ENCODE peak calls at places on chromosomes 16 and 17, in seven cellular contexts. X is A673, S is heart left ventricle, Z is left ventricle myocardium inferior, Y is H7, P is tibial nerve, K is mesendoderm. D is an unnamed sample. For H3K27me3 and H3K36me3, the result is how much of the 10 kb centered on the place peaks cover.

GRCh38 chr17:57915980-57916757 is 39.0 kb downstream of the CUEDC1 start:
- DNase-seq in X (no peak), S (no peak), Z (no peak), Y (peak), P (no peak), K (peak), D (no peak)

GRCh38 chr16:84884311-84885023 is 64.7 kb downstream of the CRISPLD2 start:
- DNase-seq in X (no peak), S (peak), Z (peak), Y (peak), P (no peak), K (peak), D (no peak)

GRCh38 chr17:17856386-17856785 is 19.6 kb upstream of the SREBF1 start:
- DNase-seq in X (no peak), S (no peak), Z (no peak), Y (no peak), P (no peak), K (no peak), D (no peak)

GRCh38 chr17:30917050-30917449 is 4.7 kb upstream of the ADAP2 start:
- DNase-seq in X (no peak), S (no peak), Z (no peak), Y (no peak), P (no peak), K (no peak), D (no peak)

GRCh38 chr16:23316634-23317265 is 14.6 kb downstream of the SCNN1B start:
- DNase-seq in X (no peak), S (no peak), Z (no peak), Y (no peak), P (no peak), K (no peak), D (no peak)

GRCh38 chr17:66951605-66951953 is 12.9 kb upstream of the CACNG4 start:
- DNase-seq in X (no peak), S (no peak), Z (no peak), Y (no peak), P (no peak), K (peak), D (no peak)

GRCh38 chr17:32484041-32484461 is 2.7 kb upstream of the CDK5R1 start:
- DNase-seq in X (no peak), S (no peak), Z (no peak), Y (no peak), P (no peak), K (peak), D (no peak)

GRCh38 chr16:65392831-65393565 is 271.1 kb upstream of the CDH11 start:
- DNase-seq in X (no peak), S (no peak), Z (no peak), Y (no peak), P (no peak), K (no peak), D (no peak)

GRCh38 chr17:42608692-42609181 is 437 bp downstream of the RETREG3 start:
- DNase-seq in X (no peak), S (no peak), Z (peak), Y (no peak), P (no peak), K (no peak), D (no peak)

GRCh38 chr17:77117415-77117814 is 23.4 kb upstream of the SEC14L1 start:
- DNase-seq in X (no peak), S (no peak), Z (no peak), Y (no peak), P (no peak), K (no peak), D (no peak)

GRCh38 chr16:31193874-31194273 is 8.7 kb downstream of the PYCARD start:
- DNase-seq in X (no peak), S (no peak), Z (no peak), Y (no peak), P (no peak), K (no peak), D (no peak)

GRCh38 chr17:37089998-37090397 is 141.2 kb downstream of the AATF start:
- DNase-seq in X (no peak), S (no peak), Z (no peak), Y (no peak), P (no peak), K (no peak), D (no peak)

GRCh38 chr16:2039286-2040030 is 8.2 kb downstream of the NTHL1 start:
- DNase-seq in X (peak), S (peak), Z (peak), Y (no peak), P (peak), K (no peak), D (no peak)

GRCh38 chr17:82822281-82822680 is 17.5 kb downstream of the ZNF750 start:
- DNase-seq in X (no peak), S (peak), Z (peak), Y (peak), P (no peak), K (no peak), D (no peak)

GRCh38 chr17:72097144-72097543 is 23.7 kb upstream of the SOX9 start:
- DNase-seq in X (no peak), S (no peak), Z (no peak), Y (no peak), P (no peak), K (no peak), D (no peak)

GRCh38 chr16:17578921-17579876 is 108.4 kb upstream of the XYLT1 start:
- DNase-seq in X (peak), S (no peak), Z (no peak), Y (peak), P (peak), K (peak), D (no peak)

GRCh38 chr16:68236804-68237242 is 896 bp upstream of the ESRP2 start:
- DNase-seq in X (no peak), S (peak), Z (no peak), Y (peak), P (no peak), K (no peak), D (no peak)

GRCh38 chr16:19907161-19907992 is 22.7 kb upstream of the GPRC5B start:
- DNase-seq in X (peak), S (peak), Z (peak), Y (peak), P (peak), K (peak), D (peak)

GRCh38 chr17:66522591-66523272 is 220.3 kb downstream of the PRKCA start:
- DNase-seq in X (no peak), S (no peak), Z (no peak), Y (no peak), P (no peak), K (no peak), D (no peak)

GRCh38 chr16:66224186-66224585 is 142.3 kb upstream of the CDH5 start:
- DNase-seq in X (no peak), S (no peak), Z (no peak), Y (no peak), P (no peak), K (no peak), D (no peak)

GRCh38 chr16:28531777-28532744 is 6.7 kb downstream of the NUPR1 start:
- DNase-seq in X (no peak), S (peak), Z (peak), Y (peak), P (peak), K (peak), D (peak)

GRCh38 chr16:24010440-24011089 is 174.8 kb downstream of the PRKCB start:
- DNase-seq in X (peak), S (peak), Z (peak), Y (peak), P (peak), K (peak), D (peak)

GRCh38 chr16:49399594-49400364 is 26.2 kb downstream of the C16orf78 start:
- DNase-seq in X (no peak), S (no peak), Z (no peak), Y (no peak), P (no peak), K (no peak), D (no peak)

GRCh38 chr17:2598166-2598565 is 4.7 kb downstream of the PAFAH1B1 start:
- DNase-seq in X (no peak), S (no peak), Z (no peak), Y (no peak), P (no peak), K (no peak), D (no peak)

GRCh38 chr17:59401725-59402124 is 70.3 kb downstream of the YPEL2 start:
- DNase-seq in X (no peak), S (no peak), Z (no peak), Y (no peak), P (no peak), K (peak), D (no peak)

GRCh38 chr17:78915872-78916632 is 9.1 kb downstream of the TIMP2 start:
- DNase-seq in X (no peak), S (no peak), Z (peak), Y (no peak), P (peak), K (peak), D (peak)
- H3K4me3 ChIP-seq in X (no peak), S (no peak), Z (peak), Y (no peak), P (no peak), K (no peak), D (no peak)

GRCh38 chr17:79116575-79117368 is 42.1 kb downstream of the ENGASE start:
- DNase-seq in X (no peak), S (no peak), Z (no peak), Y (no peak), P (no peak), K (no peak), D (no peak)

GRCh38 chr17:79120259-79120658 is 45.6 kb downstream of the ENGASE start:
- DNase-seq in X (no peak), S (no peak), Z (no peak), Y (no peak), P (no peak), K (no peak), D (no peak)

GRCh38 chr17:79115487-79115886 is 40.9 kb downstream of the ENGASE start:
- DNase-seq in X (no peak), S (no peak), Z (no peak), Y (peak), P (no peak), K (no peak), D (no peak)

GRCh38 chr17:79117905-79118487 is 43.4 kb downstream of the ENGASE start:
- DNase-seq in X (no peak), S (no peak), Z (no peak), Y (no peak), P (no peak), K (no peak), D (no peak)

GRCh38 chr17:79118924-79119323 is 44.3 kb downstream of the ENGASE start:
- DNase-seq in X (no peak), S (no peak), Z (no peak), Y (no peak), P (no peak), K (no peak), D (no peak)
- H3K27me3 ChIP-seq in X (half or more), S (under half), Z (half or more), Y (under half), P (under half), K (under half), D (under half)

DNA sequence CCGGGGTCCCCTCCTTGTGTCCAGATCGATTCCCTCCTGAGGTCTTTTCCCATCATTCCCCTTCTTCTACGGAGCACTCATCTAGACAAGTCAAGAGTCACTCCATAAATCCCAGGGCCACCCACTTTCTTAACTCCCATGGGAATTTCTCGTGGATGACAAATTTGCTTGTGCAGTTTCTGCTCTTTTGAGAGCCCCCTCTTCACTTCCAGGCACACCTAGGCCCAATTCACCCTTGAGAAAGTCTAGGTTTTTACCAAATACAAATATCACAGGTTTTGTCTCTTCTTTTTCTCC is 522 bp upstream of the POLDIP2 start:
- DNase-seq in X (no peak), S (no peak), Z (no peak), Y (no peak), P (no peak), K (no peak), D (no peak)
- H3K36me3 ChIP-seq in X (under half), S (half or more), Z (half or more), Y (under half), P (under half), K (under half), D (under half)

GRCh38 chr16:67235816-67236547 is 9.1 kb downstream of the TMEM208 start:
- DNase-seq in X (peak), S (peak), Z (no peak), Y (peak), P (no peak), K (no peak), D (no peak)
- H3K4me3 ChIP-seq in X (peak), S (no peak), Z (no peak), Y (no peak), P (no peak), K (no peak), D (no peak)

GRCh38 chr17:73748521-73748920 is 104.3 kb upstream of the SDK2 start:
- DNase-seq in X (no peak), S (no peak), Z (no peak), Y (peak), P (no peak), K (no peak), D (no peak)

GRCh38 chr17:73744411-73744810 is 100.2 kb upstream of the SDK2 start:
- DNase-seq in X (no peak), S (no peak), Z (no peak), Y (peak), P (no peak), K (no peak), D (no peak)

GRCh38 chr17:73747221-73748002 is 103.2 kb upstream of the SDK2 start:
- DNase-seq in X (no peak), S (no peak), Z (peak), Y (no peak), P (no peak), K (no peak), D (no peak)

GRCh38 chr17:73743802-73744201 is 99.6 kb upstream of the SDK2 start:
- DNase-seq in X (no peak), S (no peak), Z (no peak), Y (no peak), P (no peak), K (no peak), D (no peak)

GRCh38 chr17:73746314-73747073 is 102.2 kb upstream of the SDK2 start:
- DNase-seq in X (no peak), S (no peak), Z (no peak), Y (peak), P (no peak), K (no peak), D (no peak)
- H3K27me3 ChIP-seq in X (under half), S (under half), Z (under half), Y (under half), P (under half), K (under half), D (under half)

GRCh38 chr17:62032480-62032879 is 32.6 kb downstream of the MED13 start:
- DNase-seq in X (no peak), S (no peak), Z (no peak), Y (no peak), P (no peak), K (peak), D (no peak)
- H3K36me3 ChIP-seq in X (half or more), S (half or more), Z (half or more), Y (under half), P (under half), K (under half), D (under half)